ENCODE peak calls at places on chromosomes 3 and 15, in seven cellular contexts. One of them, this sample, is unnamed.

GRCh38 chr3:174620138-174620537 is 239.0 kb upstream of the NAALADL2 start:
- DNase-seq in cardiac muscle cell: no peak
- DNase-seq in stomach: no peak
- DNase-seq in suprapubic skin: no peak
- DNase-seq in PC-3: peak; percentile 61
- DNase-seq in Panc1: no peak
- DNase-seq in lower lobe of right lung: no peak
- DNase-seq in this sample: no peak

GRCh38 chr3:149382091-149382467 is 4.6 kb upstream of the TM4SF1 start:
- DNase-seq in cardiac muscle cell: no peak
- DNase-seq in lower lobe of right lung: no peak
- DNase-seq in suprapubic skin: no peak
- DNase-seq in Panc1: no peak
- DNase-seq in PC-3: peak; percentile 81
- DNase-seq in stomach: no peak
- DNase-seq in this sample: no peak

GRCh38 chr15:101059381-101060341 is 140.5 kb downstream of the LRRK1 start:
- DNase-seq in lower lobe of right lung: no peak
- DNase-seq in PC-3: no peak
- DNase-seq in suprapubic skin: no peak
- DNase-seq in Panc1: no peak
- DNase-seq in stomach: peak; percentile 23
- DNase-seq in cardiac muscle cell: no peak
- DNase-seq in this sample: no peak

GRCh38 chr3:66488492-66488891 is 12.3 kb downstream of the LRIG1 start:
- DNase-seq in PC-3: no peak
- DNase-seq in lower lobe of right lung: no peak
- DNase-seq in cardiac muscle cell: no peak
- DNase-seq in Panc1: no peak
- DNase-seq in suprapubic skin: no peak
- DNase-seq in stomach: no peak
- DNase-seq in this sample: no peak

GRCh38 chr15:84799511-84800187 is 17.5 kb upstream of the ALPK3 start:
- DNase-seq in Panc1: no peak
- DNase-seq in lower lobe of right lung: no peak
- DNase-seq in suprapubic skin: no peak
- DNase-seq in PC-3: no peak
- DNase-seq in stomach: no peak
- DNase-seq in cardiac muscle cell: no peak
- DNase-seq in this sample: no peak

GRCh38 chr3:134312873-134313838 is 61.1 kb downstream of the AMOTL2 start:
- DNase-seq in PC-3: peak; percentile 71
- DNase-seq in suprapubic skin: peak; percentile 89
- DNase-seq in stomach: peak; percentile 81
- DNase-seq in cardiac muscle cell: peak; percentile 86
- DNase-seq in lower lobe of right lung: peak; percentile 87
- DNase-seq in Panc1: no peak
- DNase-seq in this sample: peak; percentile 75

GRCh38 chr3:9349321-9350117 is 13.3 kb upstream of the THUMPD3 start:
- DNase-seq in stomach: no peak
- DNase-seq in lower lobe of right lung: no peak
- DNase-seq in Panc1: peak; percentile 38
- DNase-seq in suprapubic skin: no peak
- DNase-seq in cardiac muscle cell: no peak
- DNase-seq in PC-3: peak; percentile 91
- DNase-seq in this sample: no peak

GRCh38 chr3:53194218-53195065 is 33.4 kb downstream of the PRKCD start:
- DNase-seq in suprapubic skin: no peak
- DNase-seq in lower lobe of right lung: no peak
- DNase-seq in Panc1: no peak
- DNase-seq in stomach: no peak
- DNase-seq in cardiac muscle cell: peak; percentile 56
- DNase-seq in PC-3: peak; percentile 55
- DNase-seq in this sample: peak; percentile 71

GRCh38 chr3:138945646-138946553 is 1.0 kb downstream of the FOXL2 start:
- DNase-seq in PC-3: no peak
- DNase-seq in lower lobe of right lung: no peak
- DNase-seq in cardiac muscle cell: peak; percentile 37
- DNase-seq in Panc1: no peak
- DNase-seq in stomach: peak; percentile 26
- DNase-seq in suprapubic skin: peak; percentile 77
- DNase-seq in this sample: no peak

GRCh38 chr15:65512807-65513416 is 4.6 kb downstream of the DPP8 start:
- DNase-seq in PC-3: no peak
- DNase-seq in stomach: no peak
- DNase-seq in cardiac muscle cell: no peak
- DNase-seq in lower lobe of right lung: no peak
- DNase-seq in suprapubic skin: no peak
- DNase-seq in Panc1: no peak
- DNase-seq in this sample: no peak

GRCh38 chr3:8280161-8280560 is 221.5 kb upstream of the LMCD1 start:
- DNase-seq in PC-3: no peak
- DNase-seq in Panc1: no peak
- DNase-seq in cardiac muscle cell: peak; percentile 17
- DNase-seq in suprapubic skin: no peak
- DNase-seq in lower lobe of right lung: no peak
- DNase-seq in stomach: no peak
- DNase-seq in this sample: no peak

GRCh38 chr3:191148131-191148530 is 50.9 kb upstream of the OSTN start:
- DNase-seq in cardiac muscle cell: no peak
- DNase-seq in PC-3: no peak
- DNase-seq in stomach: no peak
- DNase-seq in Panc1: no peak
- DNase-seq in lower lobe of right lung: no peak
- DNase-seq in suprapubic skin: no peak
- DNase-seq in this sample: no peak

GRCh38 chr3:55413236-55413635 is 73.9 kb downstream of the WNT5A start:
- DNase-seq in suprapubic skin: no peak
- DNase-seq in lower lobe of right lung: no peak
- DNase-seq in Panc1: no peak
- DNase-seq in stomach: no peak
- DNase-seq in PC-3: no peak
- DNase-seq in cardiac muscle cell: no peak
- DNase-seq in this sample: no peak

GRCh38 chr3:156175570-156175969 is 55.2 kb downstream of the KCNAB1 start:
- DNase-seq in PC-3: peak; percentile 58
- DNase-seq in stomach: no peak
- DNase-seq in lower lobe of right lung: no peak
- DNase-seq in suprapubic skin: no peak
- DNase-seq in cardiac muscle cell: no peak
- DNase-seq in Panc1: no peak
- DNase-seq in this sample: no peak

GRCh38 chr3:107238787-107239186 is 138.5 kb upstream of the CCDC54 start:
- DNase-seq in lower lobe of right lung: no peak
- DNase-seq in stomach: no peak
- DNase-seq in suprapubic skin: no peak
- DNase-seq in PC-3: no peak
- DNase-seq in cardiac muscle cell: no peak
- DNase-seq in Panc1: no peak
- DNase-seq in this sample: no peak

GRCh38 chr3:107242579-107242978 is 134.7 kb upstream of the CCDC54 start:
- DNase-seq in PC-3: peak; percentile 46
- DNase-seq in stomach: no peak
- DNase-seq in cardiac muscle cell: no peak
- DNase-seq in Panc1: no peak
- DNase-seq in suprapubic skin: no peak
- DNase-seq in lower lobe of right lung: no peak
- DNase-seq in this sample: no peak

GRCh38 chr3:107240183-107241091 is 136.8 kb upstream of the CCDC54 start:
- DNase-seq in stomach: peak; percentile 69
- DNase-seq in cardiac muscle cell: peak; percentile 81
- DNase-seq in Panc1: no peak
- DNase-seq in lower lobe of right lung: peak; percentile 81
- DNase-seq in suprapubic skin: peak; percentile 83
- DNase-seq in PC-3: peak; percentile 77
- DNase-seq in this sample: peak; percentile 86

GRCh38 chr3:107239703-107240102 is 137.5 kb upstream of the CCDC54 start:
- DNase-seq in lower lobe of right lung: no peak
- DNase-seq in PC-3: no peak
- DNase-seq in Panc1: no peak
- DNase-seq in suprapubic skin: no peak
- DNase-seq in stomach: no peak
- DNase-seq in cardiac muscle cell: no peak
- DNase-seq in this sample: no peak

DNA sequence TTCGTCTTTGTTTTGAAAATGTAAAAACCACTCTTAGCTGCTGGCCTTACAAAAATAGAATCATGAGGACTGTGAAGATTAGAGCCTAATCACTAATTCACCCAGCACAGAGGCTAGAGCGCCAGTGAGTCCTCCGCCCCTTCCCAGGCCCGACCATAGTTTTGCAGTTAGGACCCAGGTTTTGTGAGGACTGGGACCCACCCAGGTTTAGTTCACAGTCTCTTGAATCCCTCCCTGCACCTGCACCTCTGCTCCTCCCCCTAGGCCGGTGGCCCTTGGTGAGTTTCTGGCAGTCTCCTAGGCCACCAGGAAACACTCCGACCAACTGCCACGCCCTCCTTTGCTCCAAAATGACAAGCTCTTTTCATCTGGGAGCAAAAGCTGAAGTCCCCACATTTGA is 136.0 kb upstream of the CCDC54 start:
- DNase-seq in stomach: peak; percentile 32
- DNase-seq in Panc1: no peak
- DNase-seq in PC-3: peak; percentile 74
- DNase-seq in lower lobe of right lung: peak; percentile 64
- DNase-seq in suprapubic skin: no peak
- DNase-seq in cardiac muscle cell: peak; percentile 24
- DNase-seq in this sample: peak; percentile 32
- H3K4me3 ChIP-seq in stomach: peak overlapping the region; percentile 62
- H3K4me3 ChIP-seq in Panc1: peak overlapping the region; percentile 62
- H3K4me3 ChIP-seq in PC-3: peak overlapping the region; percentile 90
- H3K4me3 ChIP-seq in lower lobe of right lung: peak overlapping the region; percentile 70
- H3K4me3 ChIP-seq in suprapubic skin: peak overlapping the region; percentile 74
- H3K4me3 ChIP-seq in cardiac muscle cell: peak overlapping the region; percentile 71
- H3K4me3 ChIP-seq in this sample: peak overlapping the region; percentile 86

DNA sequence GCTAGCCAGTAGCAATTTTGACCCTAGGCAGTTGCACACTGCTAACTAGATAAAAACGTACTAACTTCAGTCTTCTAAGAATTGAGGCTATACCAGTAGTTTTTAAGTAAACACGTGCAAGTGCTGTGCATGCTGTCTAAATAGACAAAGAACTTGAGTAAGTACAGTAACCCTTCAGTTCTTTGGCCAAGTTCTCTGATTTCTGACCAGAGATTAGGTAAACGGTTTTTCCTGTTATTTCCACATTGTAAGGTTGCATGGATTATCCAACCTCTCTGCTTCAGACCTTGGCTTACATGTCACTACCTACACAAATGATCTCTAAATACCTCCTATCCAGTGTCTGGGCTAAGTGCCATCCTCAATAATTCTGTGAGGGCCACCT is 892 bp upstream of the XXYLT1 start:
- DNase-seq in suprapubic skin: no peak
- DNase-seq in Panc1: no peak
- DNase-seq in cardiac muscle cell: no peak
- DNase-seq in lower lobe of right lung: no peak
- DNase-seq in PC-3: no peak
- DNase-seq in stomach: no peak
- DNase-seq in this sample: no peak
- TF ChIP-seq CTCF in suprapubic skin: no peak
- TF ChIP-seq CTCF in Panc1: no peak
- TF ChIP-seq CTCF in cardiac muscle cell: no peak
- TF ChIP-seq CTCF in lower lobe of right lung: peak; percentile 4
- TF ChIP-seq CTCF in PC-3: peak; percentile 21
- TF ChIP-seq CTCF in stomach: no peak
- TF ChIP-seq CTCF in this sample: no peak

GRCh38 chr3:128113817-128114794 is 9.5 kb downstream of the RUVBL1 start:
- DNase-seq in stomach: no peak
- DNase-seq in lower lobe of right lung: no peak
- DNase-seq in PC-3: no peak
- DNase-seq in Panc1: no peak
- DNase-seq in cardiac muscle cell: no peak
- DNase-seq in suprapubic skin: no peak
- DNase-seq in this sample: no peak
- H3K36me3 ChIP-seq in stomach: peaks cover 6% of the 10 kb centered on the region
- H3K36me3 ChIP-seq in lower lobe of right lung: peaks cover 64% of the 10 kb centered on the region
- H3K36me3 ChIP-seq in PC-3: peaks cover 23% of the 10 kb centered on the region
- H3K36me3 ChIP-seq in Panc1: peaks cover 46% of the 10 kb centered on the region
- H3K36me3 ChIP-seq in cardiac muscle cell: peaks cover 5% of the 10 kb centered on the region
- H3K36me3 ChIP-seq in suprapubic skin: peaks cover 27% of the 10 kb centered on the region
- H3K36me3 ChIP-seq in this sample: peaks cover 2% of the 10 kb centered on the region

GRCh38 chr15:83284563-83285283 is at the start of gene BNC1:
- DNase-seq in stomach: no peak
- DNase-seq in Panc1: no peak
- DNase-seq in PC-3: no peak
- DNase-seq in cardiac muscle cell: peak; percentile 17
- DNase-seq in suprapubic skin: no peak
- DNase-seq in lower lobe of right lung: no peak
- DNase-seq in this sample: no peak

GRCh38 chr15:83287541-83288027 is 3.1 kb upstream of the BNC1 start:
- DNase-seq in cardiac muscle cell: no peak
- DNase-seq in stomach: no peak
- DNase-seq in Panc1: no peak
- DNase-seq in lower lobe of right lung: no peak
- DNase-seq in PC-3: peak; percentile 96
- DNase-seq in suprapubic skin: no peak
- DNase-seq in this sample: no peak

GRCh38 chr15:83285979-83286553 is 1.6 kb upstream of the BNC1 start:
- DNase-seq in suprapubic skin: no peak
- DNase-seq in stomach: no peak
- DNase-seq in Panc1: no peak
- DNase-seq in PC-3: peak; percentile 87
- DNase-seq in lower lobe of right lung: no peak
- DNase-seq in cardiac muscle cell: no peak
- DNase-seq in this sample: no peak

GRCh38 chr15:83283813-83284562 is 476 bp downstream of the BNC1 start:
- DNase-seq in PC-3: no peak
- DNase-seq in Panc1: no peak
- DNase-seq in cardiac muscle cell: peak; percentile 17
- DNase-seq in stomach: no peak
- DNase-seq in suprapubic skin: no peak
- DNase-seq in lower lobe of right lung: no peak
- DNase-seq in this sample: peak; percentile 5

GRCh38 chr15:83285284-83285978 is 967 bp upstream of the BNC1 start:
- DNase-seq in cardiac muscle cell: no peak
- DNase-seq in PC-3: no peak
- DNase-seq in stomach: no peak
- DNase-seq in suprapubic skin: no peak
- DNase-seq in Panc1: no peak
- DNase-seq in lower lobe of right lung: no peak
- DNase-seq in this sample: no peak
- H3K4me3 ChIP-seq in cardiac muscle cell: no peak overlapping the region
- H3K4me3 ChIP-seq in PC-3: no peak overlapping the region
- H3K4me3 ChIP-seq in stomach: no peak overlapping the region
- H3K4me3 ChIP-seq in suprapubic skin: peak overlapping the region; percentile 67
- H3K4me3 ChIP-seq in Panc1: no peak overlapping the region
- H3K4me3 ChIP-seq in lower lobe of right lung: no peak overlapping the region
- H3K4me3 ChIP-seq in this sample: no peak overlapping the region

GRCh38 chr3:140206196-140207040 is 271.4 kb downstream of the CLSTN2 start:
- DNase-seq in PC-3: peak; percentile 3
- DNase-seq in Panc1: no peak
- DNase-seq in lower lobe of right lung: no peak
- DNase-seq in cardiac muscle cell: peak; percentile 88
- DNase-seq in suprapubic skin: no peak
- DNase-seq in stomach: no peak
- DNase-seq in this sample: no peak
- TF ChIP-seq CTCF in PC-3: no peak
- TF ChIP-seq CTCF in Panc1: no peak
- TF ChIP-seq CTCF in lower lobe of right lung: no peak
- TF ChIP-seq CTCF in cardiac muscle cell: peak; percentile 19
- TF ChIP-seq CTCF in suprapubic skin: no peak
- TF ChIP-seq CTCF in stomach: no peak
- TF ChIP-seq CTCF in this sample: peak; percentile 26